ENCODE peak calls at places on chromosome 1, in eight cellular contexts. B, R, I, P, E, A, U and S are unnamed samples.

GRCh38 chr1:183652547-183653467 is at the start of gene APOBEC4:
- DNase-seq in E (no peak), P (no peak), A (no peak), B (no peak), R (no peak), U (no peak), I (no peak), S (no peak)

GRCh38 chr1:215932558-215932957 is 365.5 kb downstream of the KCTD3 start:
- DNase-seq in P (no peak), E (no peak), U (no peak), I (no peak), B (no peak), A (no peak), R (no peak), S (no peak)

GRCh38 chr1:53959664-53960250 is 13.6 kb downstream of the LRRC42 start:
- DNase-seq in I (no peak), A (no peak), P (no peak), B (no peak), R (no peak), U (peak), E (no peak), S (no peak)

GRCh38 chr1:247548092-247548491 is 842 bp upstream of the GCSAML start:
- DNase-seq in U (no peak), B (no peak), R (no peak), P (no peak), A (no peak), E (no peak), I (no peak), S (no peak)

GRCh38 chr1:110798691-110799256 is 74.2 kb upstream of the CD53 start:
- DNase-seq in P (no peak), A (no peak), B (peak), I (no peak), R (no peak), U (no peak), E (no peak), S (no peak)

GRCh38 chr1:208950206-208950605 is 633.3 kb upstream of the CAMK1G start:
- DNase-seq in A (no peak), E (no peak), I (no peak), R (no peak), U (peak), P (no peak), B (no peak), S (no peak)

GRCh38 chr1:107936498-107937481 is 28.2 kb downstream of the VAV3 start:
- DNase-seq in A (peak), U (peak), P (no peak), E (no peak), R (peak), B (peak), I (no peak), S (peak)

GRCh38 chr1:235429143-235429542 is 61.9 kb downstream of the TBCE start:
- DNase-seq in B (no peak), U (peak), P (no peak), E (no peak), R (no peak), A (no peak), I (no peak), S (no peak)

GRCh38 chr1:202968895-202969295 is 1.8 kb upstream of the CYB5R1 start:
- DNase-seq in A (no peak), I (peak), B (no peak), P (no peak), E (peak), R (peak), U (peak), S (no peak)

GRCh38 chr1:12547586-12548225 is 70.3 kb downstream of the DHRS3 start:
- DNase-seq in E (no peak), P (no peak), U (no peak), R (no peak), A (no peak), I (no peak), B (no peak), S (no peak)

GRCh38 chr1:191690931-191691330 is 467.3 kb upstream of the RGS18 start:
- DNase-seq in E (no peak), I (no peak), P (no peak), A (no peak), B (no peak), U (no peak), R (no peak), S (no peak)